ENCODE peak calls at places on chromosomes 11 and 22, in nine cellular contexts. T, G, S, P, H, W, L, Q and D are unnamed samples.

GRCh38 chr11:78560066-78560597 is 14.5 kb downstream of the NARS2 start:
- DNase-seq in P (no peak), Q (no peak), G (no peak), L (no peak), W (no peak), S (no peak), H (no peak), T (no peak), D (no peak)

GRCh38 chr11:69636512-69636866 is 4.5 kb upstream of the CCND1 start:
- DNase-seq in T (peak), S (peak), Q (peak), P (no peak), H (no peak), G (peak), W (peak), L (peak), D (peak)

GRCh38 chr11:121606354-121606753 is 153.6 kb upstream of the SORL1-AS1 start:
- DNase-seq in T (no peak), H (no peak), G (no peak), S (no peak), Q (no peak), L (no peak), P (no peak), W (no peak), D (no peak)

GRCh38 chr11:130441726-130442125 is 6.7 kb upstream of the ADAMTS15 start:
- DNase-seq in W (no peak), T (no peak), Q (no peak), L (no peak), S (peak), H (no peak), P (no peak), G (no peak), D (no peak)

GRCh38 chr22:23037429-23038333 is 32.6 kb upstream of the GNAZ start:
- DNase-seq in T (no peak), G (no peak), L (no peak), H (no peak), P (no peak), Q (no peak), S (no peak), W (no peak), D (no peak)

GRCh38 chr11:31262761-31263160 is 106.8 kb downstream of the DCDC1 start:
- DNase-seq in W (no peak), T (no peak), G (no peak), Q (no peak), S (peak), H (no peak), P (no peak), L (no peak), D (no peak)

GRCh38 chr11:106694501-106694900 is 323.8 kb downstream of the GUCY1A2 start:
- DNase-seq in H (no peak), T (no peak), L (no peak), W (no peak), G (no peak), S (no peak), Q (no peak), P (no peak), D (no peak)

GRCh38 chr11:15905815-15906214 is 450.5 kb downstream of the SOX6 start:
- DNase-seq in P (no peak), L (no peak), H (no peak), G (no peak), S (no peak), T (no peak), Q (no peak), W (no peak), D (no peak)

GRCh38 chr22:45757068-45757467 is 85.4 kb downstream of the ATXN10 start:
- DNase-seq in G (peak), S (peak), W (peak), H (no peak), P (no peak), L (no peak), T (no peak), Q (no peak), D (no peak)

GRCh38 chr11:132874638-132875037 is 657.7 kb downstream of the OPCML start:
- DNase-seq in H (no peak), W (no peak), Q (no peak), L (no peak), T (peak), G (peak), P (no peak), S (no peak), D (no peak)

GRCh38 chr11:132187814-132188213 is 817.4 kb downstream of the NTM start:
- DNase-seq in G (peak), T (no peak), Q (no peak), H (no peak), L (no peak), P (no peak), W (no peak), S (peak), D (no peak)

GRCh38 chr11:96328395-96329010 is 14.5 kb downstream of the MAML2 start:
- DNase-seq in T (peak), Q (no peak), H (no peak), L (no peak), G (no peak), S (no peak), W (no peak), P (no peak), D (no peak)

GRCh38 chr11:98090861-98091575 is 929.7 kb upstream of the CNTN5 start:
- DNase-seq in P (no peak), G (peak), W (no peak), S (no peak), L (no peak), Q (no peak), T (no peak), H (no peak), D (no peak)

GRCh38 chr11:95279921-95280861 is 49.2 kb upstream of the SESN3 start:
- DNase-seq in L (no peak), G (peak), Q (no peak), T (peak), P (no peak), S (peak), W (no peak), H (no peak), D (no peak)

GRCh38 chr11:83019888-83020579 is 51.7 kb downstream of the RAB30 start:
- DNase-seq in S (no peak), G (no peak), Q (no peak), W (peak), L (peak), H (no peak), T (no peak), P (no peak), D (no peak)

GRCh38 chr11:86743223-86744118 is 56.9 kb upstream of the PRSS23 start:
- DNase-seq in T (peak), W (peak), S (peak), G (peak), Q (peak), H (peak), P (no peak), L (peak), D (peak)

GRCh38 chr11:58837707-58838388 is 6.7 kb downstream of the GLYATL2 start:
- DNase-seq in H (no peak), W (no peak), G (no peak), S (no peak), L (no peak), Q (no peak), T (no peak), P (no peak), D (no peak)

GRCh38 chr11:74057251-74058151 is 48.6 kb upstream of the UCP3 start:
- DNase-seq in W (no peak), S (peak), Q (no peak), P (no peak), G (peak), H (no peak), T (peak), L (no peak), D (no peak)

GRCh38 chr22:50173221-50173982 is 2.9 kb downstream of the PANX2 start:
- DNase-seq in L (peak), W (no peak), H (no peak), S (no peak), G (no peak), P (no peak), T (no peak), Q (no peak), D (no peak)

GRCh38 chr22:31496007-31496734 is at the start of gene SFI1:
- DNase-seq in T (peak), Q (peak), W (peak), L (peak), S (peak), P (peak), G (peak), H (peak), D (peak)

GRCh38 chr11:43649921-43650320 is 30.6 kb upstream of the HSD17B12 start:
- DNase-seq in H (no peak), S (no peak), L (no peak), T (no peak), P (no peak), Q (no peak), W (no peak), G (no peak), D (no peak)
- TF ChIP-seq CTCF in H (no peak), S (no peak), L (no peak), T (no peak), P (no peak), Q (no peak), W (no peak), G (no peak), D (no peak)

GRCh38 chr22:24833881-24834495 is 28.0 kb downstream of the SGSM1 start:
- DNase-seq in S (no peak), Q (no peak), W (no peak), G (no peak), P (no peak), L (no peak), H (no peak), T (no peak), D (no peak)

GRCh38 chr22:24834845-24835570 is 29.0 kb downstream of the SGSM1 start:
- DNase-seq in S (no peak), L (no peak), H (no peak), T (peak), G (peak), Q (no peak), P (no peak), W (peak), D (peak)

GRCh38 chr22:24827305-24827704 is 21.3 kb downstream of the SGSM1 start:
- DNase-seq in S (no peak), W (peak), G (no peak), H (no peak), Q (no peak), L (peak), P (no peak), T (peak), D (peak)

GRCh38 chr22:24830205-24830979 is 24.4 kb downstream of the SGSM1 start:
- DNase-seq in W (no peak), S (no peak), G (no peak), P (no peak), L (no peak), H (no peak), Q (no peak), T (no peak), D (no peak)

GRCh38 chr22:24831678-24832077 is 25.7 kb downstream of the SGSM1 start:
- DNase-seq in H (no peak), Q (no peak), S (no peak), G (no peak), T (no peak), W (no peak), P (no peak), L (no peak), D (no peak)
- TF ChIP-seq CTCF in H (no peak), Q (no peak), S (no peak), G (no peak), T (no peak), W (no peak), P (no peak), L (no peak), D (no peak)

GRCh38 chr11:46577058-46577457 is 16.8 kb downstream of the AMBRA1 start:
- DNase-seq in P (no peak), L (no peak), T (no peak), G (no peak), S (no peak), H (no peak), Q (no peak), W (no peak), D (no peak)
- TF ChIP-seq CTCF in P (no peak), L (no peak), T (no peak), G (no peak), S (no peak), H (no peak), Q (no peak), W (no peak), D (no peak)

GRCh38 chr11:62786318-62787004 is 741 bp upstream of the TMEM179B start:
- DNase-seq in W (peak), H (peak), Q (peak), P (peak), G (peak), T (peak), L (peak), S (peak), D (peak)
- TF ChIP-seq CTCF in W (peak), H (peak), Q (peak), P (peak), G (peak), T (peak), L (peak), S (peak), D (peak)

GRCh38 chr22:34410111-34410510 is 489.8 kb upstream of the LARGE1 start:
- DNase-seq in W (no peak), Q (no peak), H (no peak), G (no peak), S (no peak), P (no peak), T (no peak), L (no peak), D (no peak)

GRCh38 chr22:34416321-34416900 is 496.1 kb upstream of the LARGE1 start:
- DNase-seq in W (no peak), L (no peak), S (no peak), G (no peak), T (no peak), Q (no peak), H (no peak), P (no peak), D (no peak)

DNA sequence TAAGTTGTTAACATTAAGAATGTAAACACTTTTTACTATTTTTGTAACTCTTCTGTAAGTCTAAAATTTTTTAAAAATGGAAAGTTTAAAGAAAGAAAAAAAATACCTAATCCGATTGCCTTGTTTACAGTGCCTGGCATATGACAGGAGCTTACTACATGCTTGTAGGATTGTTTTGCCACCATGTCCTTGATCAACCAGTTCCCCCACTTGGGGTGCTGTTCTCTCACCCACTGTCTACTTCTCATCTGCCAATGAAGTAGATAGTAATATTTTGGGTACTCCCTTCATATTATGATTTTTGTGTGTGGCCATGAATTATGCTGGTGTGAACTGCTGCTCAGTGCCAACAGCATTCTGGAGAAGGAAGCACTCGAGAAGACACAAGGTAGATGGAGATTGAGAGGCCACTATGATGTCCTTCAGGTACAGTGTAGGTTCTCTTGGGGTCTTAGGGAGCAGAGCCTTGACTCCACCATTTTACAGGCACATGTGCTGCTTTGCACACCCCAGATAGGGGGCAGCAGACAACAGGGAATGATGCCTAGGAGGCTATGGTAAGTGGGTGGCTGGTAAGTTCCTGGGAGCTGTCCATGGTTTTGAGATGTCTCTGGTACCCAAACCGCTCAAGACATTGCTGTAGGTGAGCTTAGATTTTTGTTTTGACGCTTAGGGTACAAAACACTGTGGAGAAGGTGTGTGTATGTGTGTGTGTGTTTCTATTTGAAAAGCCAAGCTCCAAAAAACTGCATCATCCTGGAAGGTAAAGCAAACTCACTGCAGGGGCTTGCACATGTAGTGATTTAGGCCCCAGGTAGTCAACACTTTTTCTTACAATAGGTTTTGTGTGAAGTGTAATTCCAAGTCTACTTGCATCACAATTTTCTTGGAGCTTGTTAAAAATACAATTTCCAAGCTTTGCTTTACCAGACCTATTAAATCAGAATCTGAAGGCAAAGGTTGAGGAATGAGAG is 494.5 kb upstream of the LARGE1 start:
- DNase-seq in G (peak), W (peak), H (peak), T (peak), L (peak), Q (no peak), P (no peak), S (no peak), D (no peak)
- TF ChIP-seq CTCF in G (no peak), W (peak), H (peak), T (peak), L (peak), Q (no peak), P (peak), S (no peak), D (no peak)

GRCh38 chr11:43261775-43262174 is 50.0 kb upstream of the API5 start:
- DNase-seq in Q (no peak), H (no peak), L (no peak), W (no peak), S (no peak), T (no peak), G (no peak), P (no peak), D (no peak)
- TF ChIP-seq CTCF in Q (no peak), H (no peak), L (no peak), W (no peak), S (no peak), T (no peak), G (no peak), P (no peak), D (no peak)

DNA sequence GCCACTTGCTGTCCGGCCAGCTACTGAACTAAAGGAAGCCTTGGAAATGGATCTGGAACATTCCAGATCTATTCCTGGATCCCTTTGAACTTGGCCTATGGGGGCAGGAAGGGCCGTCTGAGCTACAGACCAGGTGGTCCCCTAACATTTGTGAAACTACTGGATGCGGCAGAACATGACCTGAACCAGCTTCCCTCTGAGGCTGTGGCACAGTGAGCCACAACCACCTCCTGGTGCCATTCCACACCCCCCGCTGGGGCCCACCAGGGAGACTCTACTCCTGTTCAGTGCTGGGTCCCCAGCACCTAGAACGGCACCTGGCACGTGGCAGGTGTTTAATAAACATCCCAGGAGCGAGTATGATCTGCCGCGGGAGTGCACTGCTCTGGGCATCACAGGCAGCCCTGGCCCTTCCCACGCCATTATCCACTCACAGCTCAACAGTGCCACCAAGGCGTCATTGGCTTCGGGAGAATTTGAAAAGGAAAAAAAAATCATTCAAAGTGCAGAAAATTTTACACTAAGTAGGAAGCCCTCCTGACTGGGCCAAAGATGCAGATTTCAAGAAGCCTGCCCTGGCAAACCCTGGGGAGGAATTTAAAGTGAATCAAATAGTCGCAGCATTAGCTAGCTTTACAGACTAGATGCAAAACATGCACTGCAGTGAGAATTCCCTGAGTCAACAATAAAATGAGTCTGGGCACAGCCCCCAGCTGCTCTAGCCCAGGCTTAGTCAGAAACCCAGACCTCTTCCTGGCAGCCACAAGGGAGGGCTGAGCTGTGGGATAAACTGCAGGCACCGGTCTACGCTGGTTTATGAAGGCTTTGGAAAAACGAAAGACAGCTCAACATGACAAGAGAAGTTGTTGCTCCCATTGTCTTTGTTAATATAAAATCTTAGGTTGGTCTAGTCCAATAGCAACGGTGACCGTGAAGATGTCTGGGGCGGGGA is 14.3 kb upstream of the EFCAB6 start:
- DNase-seq in Q (no peak), H (no peak), S (peak), P (no peak), L (no peak), T (peak), G (peak), W (peak), D (no peak)
- TF ChIP-seq CTCF in Q (no peak), H (no peak), S (peak), P (peak), L (no peak), T (peak), G (peak), W (peak), D (no peak)

DNA sequence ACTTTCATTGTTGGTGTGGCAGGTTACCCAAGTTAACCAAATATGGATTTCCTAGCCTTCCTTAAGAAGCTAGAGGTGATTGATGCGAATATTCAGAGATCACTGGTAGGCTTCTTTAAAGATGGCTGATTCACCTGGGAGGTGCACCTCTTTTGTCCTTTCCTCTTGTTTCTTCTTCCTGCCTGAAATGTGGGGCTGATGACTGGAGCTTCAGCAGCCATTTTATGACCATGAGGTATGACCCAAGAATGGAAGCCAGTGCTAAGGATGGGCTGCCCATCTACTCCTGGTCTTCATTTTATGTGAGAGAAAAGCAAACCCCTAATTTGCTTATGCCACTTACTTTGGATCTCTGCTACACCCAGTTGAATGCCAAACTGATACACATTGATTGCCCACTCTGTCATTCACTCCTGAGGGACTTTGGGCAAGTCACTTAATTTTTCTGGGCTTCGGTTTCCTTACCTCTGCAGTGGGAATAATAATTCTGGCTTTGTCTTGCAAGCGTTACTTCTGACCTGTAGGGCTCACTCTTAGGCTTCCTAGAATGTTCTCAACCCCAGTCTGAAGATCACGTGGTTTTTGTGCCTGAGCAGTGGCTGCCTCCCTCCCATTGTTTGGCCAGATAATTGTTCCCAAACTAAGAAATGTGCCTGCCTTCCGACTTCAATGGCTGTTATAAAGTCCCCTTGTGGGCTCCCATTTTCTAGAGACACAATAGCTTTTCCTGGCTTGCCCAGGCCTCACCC is 243.0 kb downstream of the ST3GAL4 start:
- DNase-seq in H (no peak), Q (no peak), W (no peak), T (no peak), P (no peak), G (no peak), L (no peak), S (no peak), D (no peak)
- TF ChIP-seq CTCF in H (no peak), Q (no peak), W (no peak), T (no peak), P (no peak), G (no peak), L (no peak), S (no peak), D (no peak)

DNA sequence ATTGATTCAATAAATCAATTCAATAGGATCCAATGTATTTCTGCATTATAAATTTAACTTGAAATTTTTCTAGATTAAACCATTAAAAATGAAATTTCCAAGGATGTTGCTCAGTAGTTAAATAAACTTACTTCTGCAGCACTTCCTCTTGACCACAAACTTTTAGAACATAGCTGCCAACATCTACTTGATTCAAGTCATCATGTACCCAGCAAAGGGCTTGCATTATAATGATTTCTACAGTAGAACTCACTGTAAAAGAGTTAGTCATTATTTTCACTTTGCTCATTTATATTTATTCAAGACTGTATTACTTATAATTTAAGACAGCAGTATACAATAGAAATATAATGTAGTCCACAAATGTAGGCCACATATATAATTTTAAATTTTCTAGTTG is 59.2 kb downstream of the PIK3C2A start:
- DNase-seq in G (no peak), W (no peak), H (no peak), S (peak), L (no peak), Q (no peak), P (no peak), T (peak), D (no peak)
- TF ChIP-seq CTCF in G (no peak), W (no peak), H (no peak), S (no peak), L (no peak), Q (no peak), P (no peak), T (no peak), D (no peak)